ENCODE peak calls at places on chromosomes 2 and 18, in eight cellular contexts. T is endothelial cell of umbilical vein, D is GM23338, O is HL-60, W is suprapubic skin, Z is HCT116, V is GM12878, G is sigmoid colon. I is an unnamed sample.

GRCh38 chr2:18214936-18215335 is 336.5 kb downstream of the KCNS3 start:
- DNase-seq in T (peak), D (no peak), O (no peak), W (no peak), Z (no peak), V (no peak), G (no peak), I (no peak)

GRCh38 chr2:120909102-120909501 is 173.4 kb downstream of the GLI2 start:
- DNase-seq in T (no peak), D (no peak), O (no peak), W (no peak), Z (no peak), V (no peak), G (no peak), I (no peak)

GRCh38 chr18:76402026-76402990 is 92.7 kb downstream of the ZNF516 start:
- DNase-seq in T (no peak), D (no peak), O (peak), W (no peak), Z (no peak), V (no peak), G (peak), I (no peak)

GRCh38 chr2:47019532-47019931 is 103.9 kb upstream of the MCFD2 start:
- DNase-seq in T (no peak), D (no peak), O (no peak), W (no peak), Z (no peak), V (no peak), G (no peak), I (no peak)

GRCh38 chr2:218401834-218402370 is 2.2 kb downstream of the CTDSP1 start:
- DNase-seq in T (no peak), D (no peak), O (no peak), W (no peak), Z (no peak), V (no peak), G (peak), I (no peak)

GRCh38 chr2:127577973-127578372 is 42.5 kb downstream of the MYO7B start:
- DNase-seq in T (no peak), D (no peak), O (no peak), W (peak), Z (no peak), V (no peak), G (no peak), I (no peak)

GRCh38 chr18:44682871-44683221 is 2.2 kb downstream of the SETBP1 start:
- DNase-seq in T (no peak), D (peak), O (no peak), W (no peak), Z (no peak), V (no peak), G (peak), I (no peak)

GRCh38 chr2:64538764-64539433 is 14.8 kb downstream of the AFTPH start:
- DNase-seq in T (no peak), D (no peak), O (no peak), W (no peak), Z (no peak), V (peak), G (no peak), I (no peak)

GRCh38 chr18:42953306-42953705 is 162.2 kb downstream of the RIT2 start:
- DNase-seq in T (no peak), D (no peak), O (no peak), W (no peak), Z (no peak), V (no peak), G (no peak), I (no peak)

GRCh38 chr2:120531365-120531764 is 185.4 kb downstream of the INHBB start:
- DNase-seq in T (no peak), D (no peak), O (no peak), W (no peak), Z (no peak), V (no peak), G (no peak), I (no peak)

GRCh38 chr2:117917223-117917917 is 96.5 kb downstream of the CCDC93 start:
- DNase-seq in T (no peak), D (peak), O (no peak), W (no peak), Z (no peak), V (no peak), G (no peak), I (no peak)

GRCh38 chr2:28631514-28632206 is 120.0 kb upstream of the PPP1CB start:
- DNase-seq in T (no peak), D (no peak), O (no peak), W (no peak), Z (no peak), V (no peak), G (no peak), I (no peak)

GRCh38 chr18:69898241-69898861 is 49.3 kb downstream of the CD226 start:
- DNase-seq in T (no peak), D (no peak), O (no peak), W (no peak), Z (no peak), V (no peak), G (no peak), I (no peak)

GRCh38 chr18:25351773-25352628 is at the start of gene ZNF521:
- DNase-seq in T (peak), D (peak), O (no peak), W (peak), Z (peak), V (no peak), G (peak), I (no peak)

GRCh38 chr18:23498877-23499570 is 4.3 kb upstream of the RMC1 start:
- DNase-seq in T (peak), D (peak), O (peak), W (peak), Z (peak), V (no peak), G (peak), I (peak)

GRCh38 chr2:100235098-100235497 is 87.2 kb downstream of the LONRF2 start:
- DNase-seq in T (no peak), D (peak), O (peak), W (peak), Z (no peak), V (no peak), G (no peak), I (no peak)

GRCh38 chr2:29580223-29580622 is 341.2 kb downstream of the ALK start:
- DNase-seq in T (no peak), D (no peak), O (no peak), W (no peak), Z (no peak), V (no peak), G (no peak), I (no peak)

GRCh38 chr2:164014068-164014577 is 278.3 kb upstream of the FIGN start:
- DNase-seq in T (no peak), D (peak), O (no peak), W (no peak), Z (no peak), V (no peak), G (no peak), I (no peak)

GRCh38 chr2:191582355-191582754 is 95.6 kb upstream of the NABP1 start:
- DNase-seq in T (no peak), D (no peak), O (no peak), W (no peak), Z (no peak), V (no peak), G (no peak), I (no peak)

GRCh38 chr2:232368311-232368731 is 10.2 kb upstream of the ALPP start:
- DNase-seq in T (no peak), D (peak), O (no peak), W (peak), Z (no peak), V (no peak), G (peak), I (no peak)

GRCh38 chr2:104250635-104251034 is 603.3 kb upstream of the POU3F3 start:
- DNase-seq in T (no peak), D (no peak), O (no peak), W (no peak), Z (no peak), V (no peak), G (no peak), I (no peak)

GRCh38 chr2:181268174-181268867 is 188.9 kb upstream of the ITGA4 start:
- DNase-seq in T (no peak), D (no peak), O (no peak), W (no peak), Z (no peak), V (no peak), G (no peak), I (no peak)

GRCh38 chr2:147364597-147364996 is 480.2 kb upstream of the ACVR2A start:
- DNase-seq in T (no peak), D (no peak), O (no peak), W (no peak), Z (no peak), V (no peak), G (no peak), I (no peak)

GRCh38 chr18:79877163-79878091 is 74.0 kb downstream of the SLC66A2 start:
- DNase-seq in T (no peak), D (no peak), O (no peak), W (peak), Z (no peak), V (no peak), G (no peak), I (no peak)

GRCh38 chr2:204195498-204195897 is 258.9 kb downstream of the ICOS start:
- DNase-seq in T (no peak), D (no peak), O (no peak), W (no peak), Z (no peak), V (no peak), G (no peak), I (no peak)

GRCh38 chr2:86221066-86221684 is 21.9 kb downstream of the MRPL35 start:
- DNase-seq in T (peak), D (peak), O (peak), W (no peak), Z (peak), V (no peak), G (peak), I (no peak)

GRCh38 chr18:27839141-27839540 is 337.8 kb downstream of the CDH2 start:
- DNase-seq in T (peak), D (no peak), O (no peak), W (no peak), Z (no peak), V (no peak), G (no peak), I (no peak)

GRCh38 chr2:210713122-210713521 is 156.7 kb downstream of the CPS1 start:
- DNase-seq in T (no peak), D (no peak), O (no peak), W (no peak), Z (no peak), V (no peak), G (no peak), I (no peak)

GRCh38 chr18:76756491-76757288 is 65.7 kb upstream of the ZNF236 start:
- DNase-seq in T (no peak), D (no peak), O (no peak), W (no peak), Z (no peak), V (no peak), G (peak), I (no peak)

GRCh38 chr2:48450936-48451602 is 78.9 kb upstream of the STON1 start:
- DNase-seq in T (no peak), D (no peak), O (no peak), W (no peak), Z (no peak), V (no peak), G (no peak), I (no peak)

GRCh38 chr2:593354-594026 is 83.7 kb downstream of the TMEM18 start:
- DNase-seq in T (no peak), D (no peak), O (no peak), W (no peak), Z (no peak), V (no peak), G (no peak), I (no peak)

GRCh38 chr2:148936857-148937450 is 61.9 kb downstream of the KIF5C start:
- DNase-seq in T (no peak), D (no peak), O (no peak), W (no peak), Z (no peak), V (no peak), G (no peak), I (no peak)

GRCh38 chr2:148930046-148930775 is 55.2 kb downstream of the KIF5C start:
- DNase-seq in T (no peak), D (no peak), O (no peak), W (no peak), Z (no peak), V (no peak), G (no peak), I (peak)

GRCh38 chr2:148935791-148936190 is 60.8 kb downstream of the KIF5C start:
- DNase-seq in T (no peak), D (no peak), O (no peak), W (no peak), Z (no peak), V (no peak), G (no peak), I (no peak)

GRCh38 chr2:148932536-148932935 is 57.5 kb downstream of the KIF5C start:
- DNase-seq in T (no peak), D (no peak), O (no peak), W (no peak), Z (no peak), V (no peak), G (no peak), I (no peak)

GRCh38 chr2:148933456-148933855 is 58.4 kb downstream of the KIF5C start:
- DNase-seq in T (no peak), D (no peak), O (no peak), W (no peak), Z (no peak), V (no peak), G (no peak), I (no peak)
- TF ChIP-seq POLR2AphosphoS5 in T (no peak), D (no peak), O (no peak), W (no peak), Z (no peak), V (no peak), G (no peak), I (no peak)

DNA sequence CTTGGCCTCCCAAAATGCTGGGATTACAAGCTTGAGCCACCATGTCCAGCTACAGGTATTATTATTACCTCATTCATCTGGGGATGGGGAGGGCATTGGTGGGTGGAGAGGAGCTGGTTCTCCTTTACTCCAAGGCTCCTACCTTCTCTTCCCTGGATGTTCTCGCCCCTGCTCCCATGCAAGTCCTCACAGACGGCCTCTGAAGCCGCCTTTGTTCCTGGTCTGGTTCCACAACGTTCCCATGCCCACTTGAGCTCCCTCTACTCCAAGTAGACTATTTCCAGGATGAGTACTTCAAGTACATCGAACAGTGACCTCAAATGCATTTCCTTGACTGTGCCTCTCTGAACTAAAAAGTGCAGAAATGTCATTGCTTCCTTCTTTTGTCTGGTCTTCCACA is 3.2 kb upstream of the SLC20A1 start:
- DNase-seq in T (no peak), D (no peak), O (no peak), W (peak), Z (no peak), V (no peak), G (no peak), I (no peak)
- H3K27ac ChIP-seq in T (peak), D (no peak), O (no peak), W (no peak), Z (no peak), V (no peak), G (no peak), I (no peak)

GRCh38 chr2:216426938-216427337 is 14.7 kb downstream of the SMARCAL1 start:
- DNase-seq in T (no peak), D (no peak), O (no peak), W (no peak), Z (no peak), V (no peak), G (no peak), I (no peak)
- TF ChIP-seq POLR2AphosphoS5 in T (no peak), D (no peak), O (no peak), W (no peak), Z (no peak), V (no peak), G (no peak), I (no peak)

GRCh38 chr2:10410001-10410671 is 38.0 kb downstream of the ODC1 start:
- DNase-seq in T (no peak), D (no peak), O (peak), W (no peak), Z (no peak), V (peak), G (no peak), I (no peak)
- H3K27ac ChIP-seq in T (no peak), D (no peak), O (peak), W (no peak), Z (no peak), V (peak), G (peak), I (no peak)

DNA sequence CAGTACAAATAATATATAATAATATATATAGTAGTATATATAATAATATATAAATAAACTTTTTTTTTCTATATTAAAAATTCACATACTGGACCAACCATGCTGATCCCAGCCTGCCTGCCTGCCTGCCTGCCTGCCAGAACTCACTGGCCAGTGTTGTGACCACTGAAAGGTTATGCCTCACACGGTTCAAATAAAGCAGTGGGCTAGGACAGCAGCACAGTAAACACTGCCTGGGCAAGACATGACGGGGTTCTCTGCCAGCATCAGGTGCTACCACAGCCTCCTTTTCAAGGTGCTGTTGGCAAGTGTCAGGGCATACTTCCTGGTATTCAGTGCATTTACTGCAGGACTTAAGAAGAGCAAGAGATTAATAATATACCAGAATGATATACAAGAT is 67.6 kb downstream of the TRAPPC8 start:
- DNase-seq in T (no peak), D (no peak), O (no peak), W (no peak), Z (no peak), V (no peak), G (no peak), I (no peak)
- TF ChIP-seq POLR2AphosphoS5 in T (no peak), D (no peak), O (no peak), W (no peak), Z (no peak), V (no peak), G (no peak), I (no peak)

GRCh38 chr2:172339431-172340010 is 87.9 kb upstream of the ITGA6 start:
- DNase-seq in T (peak), D (no peak), O (peak), W (no peak), Z (no peak), V (no peak), G (no peak), I (no peak)
- H3K27ac ChIP-seq in T (no peak), D (no peak), O (no peak), W (no peak), Z (no peak), V (no peak), G (no peak), I (no peak)

GRCh38 chr2:69083126-69083733 is 70.3 kb downstream of the ANTXR1 start:
- DNase-seq in T (peak), D (no peak), O (peak), W (no peak), Z (no peak), V (no peak), G (no peak), I (no peak)
- TF ChIP-seq POLR2AphosphoS5 in T (peak), D (no peak), O (no peak), W (no peak), Z (no peak), V (no peak), G (peak), I (no peak)

GRCh38 chr2:19677215-19677777 is 224.5 kb downstream of the TTC32 start:
- DNase-seq in T (no peak), D (no peak), O (no peak), W (no peak), Z (no peak), V (no peak), G (no peak), I (no peak)
- H3K27ac ChIP-seq in T (no peak), D (no peak), O (no peak), W (no peak), Z (no peak), V (no peak), G (no peak), I (no peak)